ENCODE peak calls at places on chromosomes 13 and 19, in five cellular contexts. One of them, this sample, is unnamed.

GRCh38 chr19:55251296-55252081 is 7.3 kb downstream of the PPP6R1 start:
- DNase-seq in K562: no peak
- DNase-seq in A549: no peak
- DNase-seq in HepG2: no peak
- DNase-seq in GM12878: no peak
- DNase-seq in this sample: no peak

GRCh38 chr13:29808264-29808663 is 42.2 kb downstream of the UBL3 start:
- DNase-seq in K562: no peak
- DNase-seq in A549: no peak
- DNase-seq in HepG2: no peak
- DNase-seq in GM12878: no peak
- DNase-seq in this sample: no peak

GRCh38 chr13:96636310-96636709 is 358.0 kb downstream of the OXGR1 start:
- DNase-seq in K562: no peak
- DNase-seq in A549: no peak
- DNase-seq in HepG2: no peak
- DNase-seq in GM12878: no peak
- DNase-seq in this sample: no peak

GRCh38 chr13:107413005-107413404 is 802.3 kb downstream of the LIG4 start:
- DNase-seq in K562: no peak
- DNase-seq in A549: no peak
- DNase-seq in HepG2: no peak
- DNase-seq in GM12878: no peak
- DNase-seq in this sample: no peak

GRCh38 chr13:105996391-105997028 is 539.0 kb downstream of the EFNB2 start:
- DNase-seq in K562: no peak
- DNase-seq in A549: no peak
- DNase-seq in HepG2: no peak
- DNase-seq in GM12878: no peak
- DNase-seq in this sample: no peak

GRCh38 chr13:80923907-80924306 is 583.0 kb upstream of the SPRY2 start:
- DNase-seq in K562: no peak
- DNase-seq in A549: no peak
- DNase-seq in HepG2: no peak
- DNase-seq in GM12878: no peak
- DNase-seq in this sample: no peak

GRCh38 chr13:110421696-110422395 is 114.8 kb downstream of the COL4A2 start:
- DNase-seq in K562: no peak
- DNase-seq in A549: no peak
- DNase-seq in HepG2: no peak
- DNase-seq in GM12878: no peak
- DNase-seq in this sample: no peak

GRCh38 chr13:38758278-38758677 is 71.4 kb downstream of the FREM2 start:
- DNase-seq in K562: no peak
- DNase-seq in A549: no peak
- DNase-seq in HepG2: no peak
- DNase-seq in GM12878: no peak
- DNase-seq in this sample: no peak

GRCh38 chr19:16016226-16017137 is 59.8 kb upstream of the TPM4 start:
- DNase-seq in K562: no peak
- DNase-seq in A549: no peak
- DNase-seq in HepG2: no peak
- DNase-seq in GM12878: no peak
- DNase-seq in this sample: no peak

GRCh38 chr13:94825507-94825906 is 113.2 kb upstream of the SOX21 start:
- DNase-seq in K562: no peak
- DNase-seq in A549: no peak
- DNase-seq in HepG2: no peak
- DNase-seq in GM12878: no peak
- DNase-seq in this sample: peak; percentile 86

GRCh38 chr13:113123226-113124150 is 889 bp downstream of the F10 start:
- DNase-seq in K562: peak; percentile 58
- DNase-seq in A549: no peak
- DNase-seq in HepG2: peak; percentile 52
- DNase-seq in GM12878: no peak
- DNase-seq in this sample: no peak

GRCh38 chr13:69423844-69424243 is 683.8 kb upstream of the ATXN8OS start:
- DNase-seq in K562: no peak
- DNase-seq in A549: no peak
- DNase-seq in HepG2: no peak
- DNase-seq in GM12878: no peak
- DNase-seq in this sample: no peak

GRCh38 chr19:10962863-10963262 is 2.0 kb downstream of the SMARCA4 start:
- DNase-seq in K562: no peak
- DNase-seq in A549: no peak
- DNase-seq in HepG2: no peak
- DNase-seq in GM12878: no peak
- DNase-seq in this sample: no peak

GRCh38 chr19:5048727-5049553 is 80.0 kb downstream of the KDM4B start:
- DNase-seq in K562: no peak
- DNase-seq in A549: peak; percentile 65
- DNase-seq in HepG2: no peak
- DNase-seq in GM12878: no peak
- DNase-seq in this sample: no peak

GRCh38 chr13:80454245-80454644 is 113.3 kb upstream of the SPRY2 start:
- DNase-seq in K562: no peak
- DNase-seq in A549: no peak
- DNase-seq in HepG2: no peak
- DNase-seq in GM12878: peak; percentile 34
- DNase-seq in this sample: no peak

GRCh38 chr19:43464089-43464775 is 1.2 kb downstream of the LYPD3 start:
- DNase-seq in K562: peak; percentile 82
- DNase-seq in A549: no peak
- DNase-seq in HepG2: no peak
- DNase-seq in GM12878: no peak
- DNase-seq in this sample: no peak

GRCh38 chr19:343941-344624 is 513 bp downstream of the MIER2 start:
- DNase-seq in K562: peak; percentile 92
- DNase-seq in A549: peak; percentile 47
- DNase-seq in HepG2: no peak
- DNase-seq in GM12878: no peak
- DNase-seq in this sample: no peak

GRCh38 chr19:5206751-5207075 is 133.9 kb downstream of the PTPRS start:
- DNase-seq in K562: no peak
- DNase-seq in A549: no peak
- DNase-seq in HepG2: no peak
- DNase-seq in GM12878: no peak
- DNase-seq in this sample: no peak

GRCh38 chr13:98208606-98209005 is 31.5 kb upstream of the RNF113B start:
- DNase-seq in K562: no peak
- DNase-seq in A549: no peak
- DNase-seq in HepG2: no peak
- DNase-seq in GM12878: no peak
- DNase-seq in this sample: no peak

GRCh38 chr13:36766295-36766694 is 52.7 kb upstream of the RFXAP start:
- DNase-seq in K562: no peak
- DNase-seq in A549: no peak
- DNase-seq in HepG2: peak; percentile 47
- DNase-seq in GM12878: no peak
- DNase-seq in this sample: no peak

GRCh38 chr19:11560404-11560988 is 1.5 kb upstream of the ELOF1 start:
- DNase-seq in K562: peak; percentile 68
- DNase-seq in A549: no peak
- DNase-seq in HepG2: peak; percentile 80
- DNase-seq in GM12878: peak; percentile 83
- DNase-seq in this sample: no peak

GRCh38 chr13:112457081-112457480 is 80.9 kb downstream of the SPACA7 start:
- DNase-seq in K562: no peak
- DNase-seq in A549: no peak
- DNase-seq in HepG2: no peak
- DNase-seq in GM12878: no peak
- DNase-seq in this sample: no peak

GRCh38 chr13:72990883-72991282 is 67.9 kb upstream of the KLF5 start:
- DNase-seq in K562: no peak
- DNase-seq in A549: no peak
- DNase-seq in HepG2: no peak
- DNase-seq in GM12878: no peak
- DNase-seq in this sample: no peak

GRCh38 chr13:47835470-47836228 is 165.4 kb downstream of the SUCLA2 start:
- DNase-seq in K562: no peak
- DNase-seq in A549: no peak
- DNase-seq in HepG2: no peak
- DNase-seq in GM12878: no peak
- DNase-seq in this sample: no peak

GRCh38 chr13:27920677-27921420 is 1.0 kb downstream of the PDX1 start:
- DNase-seq in K562: no peak
- DNase-seq in A549: peak; percentile 11
- DNase-seq in HepG2: no peak
- DNase-seq in GM12878: no peak
- DNase-seq in this sample: peak; percentile 66

GRCh38 chr13:33195693-33196464 is 89.7 kb downstream of the STARD13 start:
- DNase-seq in K562: no peak
- DNase-seq in A549: no peak
- DNase-seq in HepG2: no peak
- DNase-seq in GM12878: no peak
- DNase-seq in this sample: no peak

GRCh38 chr13:33191425-33192221 is 93.9 kb downstream of the STARD13 start:
- DNase-seq in K562: no peak
- DNase-seq in A549: no peak
- DNase-seq in HepG2: no peak
- DNase-seq in GM12878: no peak
- DNase-seq in this sample: no peak

GRCh38 chr13:33193428-33193974 is 92.1 kb downstream of the STARD13 start:
- DNase-seq in K562: no peak
- DNase-seq in A549: no peak
- DNase-seq in HepG2: no peak
- DNase-seq in GM12878: no peak
- DNase-seq in this sample: no peak

GRCh38 chr13:33197551-33197971 is 88.0 kb downstream of the STARD13 start:
- DNase-seq in K562: no peak
- DNase-seq in A549: no peak
- DNase-seq in HepG2: no peak
- DNase-seq in GM12878: no peak
- DNase-seq in this sample: no peak

DNA sequence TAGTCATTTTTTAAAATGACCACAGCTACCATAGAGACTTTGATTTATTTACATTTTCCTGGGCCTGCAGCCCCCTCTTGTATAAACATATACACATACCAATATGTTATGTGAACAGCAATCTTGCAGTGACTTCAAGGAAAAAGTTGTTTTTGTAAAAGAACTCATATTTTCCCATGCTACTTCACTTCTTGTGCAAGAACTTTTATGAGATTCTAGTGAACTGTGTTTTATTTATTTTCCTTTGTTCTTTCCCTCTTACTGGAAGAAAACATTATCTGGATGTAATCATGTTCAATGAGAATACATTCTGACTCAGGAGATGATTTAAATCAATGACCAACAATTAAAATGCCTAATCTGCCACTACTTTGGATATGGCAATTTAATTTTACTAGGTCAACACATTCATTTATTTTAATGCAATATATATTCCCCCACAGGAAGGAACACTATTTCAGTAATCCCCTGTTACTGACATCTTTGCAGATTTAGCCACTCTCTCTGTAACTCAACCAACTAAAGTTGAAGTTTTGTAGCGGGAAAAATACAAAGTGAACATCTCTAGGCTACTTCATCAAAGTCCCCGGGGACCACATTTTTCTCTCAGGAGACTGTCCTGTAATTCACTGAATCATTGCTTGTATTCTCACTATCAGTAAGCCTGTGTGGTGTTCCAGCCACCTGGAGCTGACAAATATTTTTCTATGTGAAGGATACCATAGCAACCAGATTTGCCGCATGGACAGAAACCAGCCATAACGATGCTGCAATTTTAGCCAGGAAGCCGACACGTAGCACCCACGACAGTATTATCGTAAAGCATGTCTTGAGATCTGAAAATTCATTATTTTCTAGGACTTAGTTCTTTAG is 90.5 kb downstream of the STARD13 start:
- DNase-seq in K562: no peak
- DNase-seq in A549: no peak
- DNase-seq in HepG2: peak; percentile 73
- DNase-seq in GM12878: peak; percentile 99
- DNase-seq in this sample: no peak
- TF ChIP-seq HDAC2 in K562: no peak
- TF ChIP-seq HDAC2 in A549: no peak
- TF ChIP-seq HDAC2 in HepG2: no peak
- TF ChIP-seq HDAC2 in GM12878: no peak
- TF ChIP-seq HDAC2 in this sample: no peak

GRCh38 chr13:75432045-75432444 is 49.9 kb downstream of the TBC1D4 start:
- DNase-seq in K562: no peak
- DNase-seq in A549: no peak
- DNase-seq in HepG2: peak; percentile 36
- DNase-seq in GM12878: no peak
- DNase-seq in this sample: no peak

GRCh38 chr13:75440100-75440499 is 41.9 kb downstream of the TBC1D4 start:
- DNase-seq in K562: no peak
- DNase-seq in A549: no peak
- DNase-seq in HepG2: peak; percentile 90
- DNase-seq in GM12878: no peak
- DNase-seq in this sample: no peak

GRCh38 chr13:75442736-75443234 is 39.2 kb downstream of the TBC1D4 start:
- DNase-seq in K562: no peak
- DNase-seq in A549: no peak
- DNase-seq in HepG2: no peak
- DNase-seq in GM12878: no peak
- DNase-seq in this sample: no peak

GRCh38 chr13:75432811-75433244 is 49.1 kb downstream of the TBC1D4 start:
- DNase-seq in K562: no peak
- DNase-seq in A549: no peak
- DNase-seq in HepG2: no peak
- DNase-seq in GM12878: no peak
- DNase-seq in this sample: no peak

GRCh38 chr13:75437582-75438318 is 44.2 kb downstream of the TBC1D4 start:
- DNase-seq in K562: no peak
- DNase-seq in A549: no peak
- DNase-seq in HepG2: no peak
- DNase-seq in GM12878: no peak
- DNase-seq in this sample: no peak
- TF ChIP-seq HDAC2 in K562: no peak
- TF ChIP-seq HDAC2 in A549: no peak
- TF ChIP-seq HDAC2 in HepG2: no peak
- TF ChIP-seq HDAC2 in GM12878: no peak
- TF ChIP-seq HDAC2 in this sample: no peak

GRCh38 chr19:46197314-46198070 is 32.0 kb upstream of the IGFL1 start:
- DNase-seq in K562: no peak
- DNase-seq in A549: no peak
- DNase-seq in HepG2: no peak
- DNase-seq in GM12878: no peak
- DNase-seq in this sample: no peak
- TF ChIP-seq HDAC2 in K562: no peak
- TF ChIP-seq HDAC2 in A549: no peak
- TF ChIP-seq HDAC2 in HepG2: no peak
- TF ChIP-seq HDAC2 in GM12878: no peak
- TF ChIP-seq HDAC2 in this sample: no peak

GRCh38 chr19:41324921-41325639 is 15.1 kb downstream of the CCDC97 start:
- DNase-seq in K562: peak; percentile 89
- DNase-seq in A549: peak; percentile 83
- DNase-seq in HepG2: peak; percentile 82
- DNase-seq in GM12878: no peak
- DNase-seq in this sample: peak; percentile 83
- TF ChIP-seq HDAC2 in K562: no peak
- TF ChIP-seq HDAC2 in A549: no peak
- TF ChIP-seq HDAC2 in HepG2: peak; percentile 25
- TF ChIP-seq HDAC2 in GM12878: no peak
- TF ChIP-seq HDAC2 in this sample: no peak

GRCh38 chr13:85068231-85068630 is 731.0 kb downstream of the SLITRK6 start:
- DNase-seq in K562: no peak
- DNase-seq in A549: no peak
- DNase-seq in HepG2: no peak
- DNase-seq in GM12878: no peak
- DNase-seq in this sample: no peak
- TF ChIP-seq HDAC2 in K562: no peak
- TF ChIP-seq HDAC2 in A549: no peak
- TF ChIP-seq HDAC2 in HepG2: no peak
- TF ChIP-seq HDAC2 in GM12878: no peak
- TF ChIP-seq HDAC2 in this sample: no peak